ENCODE peak calls at places on chromosomes 12 and 14, in four cellular contexts. W is WTC11, F is K562, Z is HepG2. O is an unnamed sample.

GRCh38 chr12:94725375-94726168 is 75.2 kb upstream of the TMCC3 start:
- DNase-seq in F (peak; percentile 16), Z (peak; percentile 23), W (peak; percentile 21), O (peak; percentile 30)

GRCh38 chr12:94795520-94795919 is 145.2 kb upstream of the TMCC3 start:
- DNase-seq in W (no peak), Z (no peak), F (no peak), O (peak; percentile 27)

GRCh38 chr12:78120866-78121590 is 290.3 kb downstream of the NAV3 start:
- DNase-seq in F (no peak), W (no peak), Z (no peak), O (no peak)

GRCh38 chr12:49131051-49131972 is at the start of gene TUBA1B:
- DNase-seq in Z (peak; percentile 65), F (peak; percentile 96), W (peak; percentile 82), O (peak; percentile 95)

GRCh38 chr14:100904307-100905019 is 941 bp upstream of the RTL1 start:
- DNase-seq in F (no peak), Z (no peak), W (peak; percentile 75), O (peak; percentile 39)

GRCh38 chr12:89756100-89756637 is 47.5 kb upstream of the ATP2B1 start:
- DNase-seq in F (no peak), W (no peak), Z (no peak), O (no peak)

GRCh38 chr12:118960161-118960560 is 21.2 kb upstream of the SRRM4 start:
- DNase-seq in F (no peak), W (no peak), Z (no peak), O (no peak)

GRCh38 chr12:43349863-43350262 is 202.1 kb downstream of the ADAMTS20 start:
- DNase-seq in Z (no peak), F (no peak), W (no peak), O (no peak)

GRCh38 chr14:55416866-55417265 is 5.2 kb upstream of the ATG14 start:
- DNase-seq in Z (no peak), F (peak; percentile 35), W (peak; percentile 50), O (peak; percentile 30)

GRCh38 chr14:75290851-75291250 is 12.2 kb downstream of the FOS start:
- DNase-seq in Z (no peak), F (no peak), W (no peak), O (no peak)

GRCh38 chr12:119749666-119750065 is 81.7 kb downstream of the PRKAB1 start:
- DNase-seq in W (no peak), Z (no peak), F (no peak), O (no peak)

GRCh38 chr14:22478670-22479069 is 110.4 kb downstream of the DAD1 start:
- DNase-seq in Z (no peak), W (no peak), F (no peak), O (peak; percentile 38)

GRCh38 chr12:103503546-103504480 is 8.0 kb upstream of the C12orf42 start:
- DNase-seq in W (peak; percentile 72), F (peak; percentile 12), Z (peak; percentile 13), O (peak; percentile 23)

GRCh38 chr14:23398348-23398747 is 9.7 kb downstream of the MYH6 start:
- DNase-seq in Z (no peak), W (no peak), F (no peak), O (no peak)

GRCh38 chr14:74018704-74019407 is at the start of the genes BBOF1 and ENTPD5:
- DNase-seq in W (peak; percentile 68), F (peak; percentile 90), Z (peak; percentile 61), O (peak; percentile 94)

GRCh38 chr12:124767075-124767821 is 96.4 kb downstream of the SCARB1 start:
- DNase-seq in Z (peak; percentile 62), W (peak; percentile 91), F (peak; percentile 93), O (peak; percentile 92)

GRCh38 chr14:89607453-89607852 is 190.4 kb upstream of the FOXN3 start:
- DNase-seq in Z (no peak), W (no peak), F (no peak), O (no peak)

GRCh38 chr12:75600146-75600545 is 88.7 kb upstream of the KRR1 start:
- DNase-seq in W (no peak), Z (no peak), F (no peak), O (no peak)

GRCh38 chr12:24389394-24389793 is 439.9 kb upstream of the SOX5 start:
- DNase-seq in Z (no peak), F (no peak), W (no peak), O (no peak)

GRCh38 chr14:101666264-101666663 is 95.2 kb upstream of the PPP2R5C start:
- DNase-seq in W (no peak), F (no peak), Z (no peak), O (no peak)

GRCh38 chr12:42607584-42607984 is 18.0 kb upstream of the PRICKLE1 start:
- DNase-seq in W (no peak), F (no peak), Z (no peak), O (no peak)

GRCh38 chr12:89992668-89993401 is 284.2 kb upstream of the ATP2B1 start:
- DNase-seq in W (no peak), F (no peak), Z (no peak), O (no peak)

GRCh38 chr12:29552324-29552927 is 54.9 kb upstream of the OVCH1 start:
- DNase-seq in Z (peak; percentile 25), F (peak; percentile 70), W (peak; percentile 82), O (peak; percentile 69)

GRCh38 chr12:20646239-20646827 is 48.8 kb upstream of the SLCO1C1 start:
- DNase-seq in W (no peak), F (no peak), Z (peak; percentile 58), O (peak; percentile 38)

GRCh38 chr12:21526721-21527345 is 737 bp downstream of the SPX start:
- DNase-seq in W (no peak), Z (no peak), F (no peak), O (no peak)

GRCh38 chr14:55585854-55586253 is 5.8 kb downstream of the KTN1 start:
- DNase-seq in W (no peak), Z (no peak), F (no peak), O (no peak)

GRCh38 chr12:4909734-4910501 is at the start of gene KCNA1:
- DNase-seq in F (no peak), Z (no peak), W (peak; percentile 42), O (peak; percentile 38)

GRCh38 chr14:61290686-61291085 is 9.5 kb upstream of the TMEM30B start:
- DNase-seq in W (no peak), Z (no peak), F (no peak), O (no peak)

GRCh38 chr12:54125950-54126695 is 62.7 kb downstream of the SMUG1 start:
- DNase-seq in F (no peak), W (peak; percentile 40), Z (no peak), O (peak; percentile 50)
- TF ChIP-seq ELF4 in F (no peak), W (no peak), Z (no peak), O (no peak)

GRCh38 chr14:106417224-106418049 is 891.1 kb downstream of the TMEM121 start:
- DNase-seq in F (peak; percentile 68), W (peak; percentile 46), Z (peak; percentile 41), O (peak; percentile 26)

GRCh38 chr14:106419432-106419831 is 893.0 kb downstream of the TMEM121 start:
- DNase-seq in F (no peak), Z (no peak), W (no peak), O (no peak)

GRCh38 chr14:106414464-106414863 is 888.1 kb downstream of the TMEM121 start:
- DNase-seq in F (no peak), W (no peak), Z (no peak), O (no peak)
- TF ChIP-seq ELF4 in F (no peak), W (no peak), Z (no peak), O (no peak)

DNA sequence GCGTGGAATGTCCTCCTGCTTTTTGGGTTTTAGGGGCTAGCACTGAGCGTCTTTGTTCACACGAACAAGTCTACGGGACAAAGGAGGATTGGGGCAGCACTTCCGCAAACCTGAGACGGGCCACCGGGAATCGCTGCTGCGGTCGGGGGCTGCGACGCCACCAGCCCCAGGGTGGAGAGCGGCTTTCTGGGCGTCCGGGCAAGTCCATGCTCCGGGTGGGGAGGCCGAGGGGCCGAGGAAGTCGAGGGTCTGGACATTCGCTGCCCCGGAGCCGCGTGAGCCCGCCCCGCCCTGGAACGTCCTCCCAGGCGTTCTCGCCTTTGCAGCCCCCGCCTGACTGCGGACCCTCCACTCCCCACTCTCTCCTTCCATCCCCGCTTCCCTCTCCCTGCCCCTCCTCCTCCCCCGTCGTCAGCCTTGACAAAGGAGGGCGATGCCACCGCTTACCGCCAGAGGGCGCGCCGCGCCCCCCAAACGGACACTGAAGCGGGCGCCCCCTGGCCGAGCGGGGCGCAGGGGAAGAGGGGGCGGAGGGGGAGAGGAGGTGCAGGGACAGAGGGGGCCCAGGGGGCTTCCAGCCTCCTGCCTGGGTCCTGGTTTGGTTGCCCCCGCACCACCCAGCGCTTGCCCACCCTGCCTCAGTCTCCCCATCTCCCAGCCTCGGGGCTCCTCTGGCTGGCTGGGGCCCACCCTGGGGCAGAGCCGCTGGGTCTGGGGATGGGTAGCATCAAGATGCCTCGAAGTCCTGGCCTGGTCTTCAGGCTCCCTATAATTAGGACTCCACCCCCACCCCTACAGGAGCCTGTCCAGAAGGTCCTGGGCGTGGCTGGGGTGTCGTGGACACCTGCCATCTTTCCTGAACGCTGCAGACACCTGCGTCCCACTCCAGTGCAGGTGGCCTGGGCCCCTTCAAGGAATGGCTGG is 39.1 kb upstream of the INF2 start:
- DNase-seq in W (peak; percentile 87), F (peak; percentile 83), Z (peak; percentile 37), O (peak; percentile 85)
- TF ChIP-seq ELF4 in W (no peak), F (no peak), Z (no peak), O (no peak)

GRCh38 chr12:92365333-92365732 is 219.7 kb upstream of the BTG1 start:
- DNase-seq in Z (no peak), F (no peak), W (no peak), O (no peak)
- TF ChIP-seq ELF4 in Z (no peak), F (no peak), W (no peak), O (no peak)

DNA sequence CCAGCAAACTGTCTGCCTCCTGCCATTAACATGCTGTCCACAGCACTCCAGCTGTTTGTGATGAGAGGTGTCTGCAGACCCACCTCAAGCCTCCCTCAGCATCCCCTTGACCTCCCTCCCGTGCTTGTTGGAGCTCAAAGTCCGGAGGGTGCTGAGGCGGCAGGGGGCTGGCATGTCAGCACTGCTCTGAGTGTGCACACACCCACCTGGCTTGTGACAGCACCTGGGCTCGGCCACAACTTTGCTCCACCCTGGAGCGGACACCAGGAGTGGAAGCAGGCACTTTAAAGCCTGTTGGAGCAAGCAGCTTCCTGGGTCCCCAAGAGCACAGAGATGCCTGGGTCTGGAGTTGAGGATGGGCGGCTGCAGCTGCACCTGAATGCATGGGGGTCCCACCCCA is 20.9 kb downstream of the SERPINA3 start:
- DNase-seq in F (no peak), W (no peak), Z (no peak), O (no peak)
- TF ChIP-seq ELF4 in F (no peak), W (no peak), Z (no peak), O (no peak)

GRCh38 chr12:59318940-59319339 is 276.9 kb upstream of the SLC16A7 start:
- DNase-seq in W (no peak), Z (no peak), F (no peak), O (no peak)
- TF ChIP-seq ELF4 in W (no peak), Z (no peak), F (no peak), O (no peak)

GRCh38 chr12:11756022-11756421 is 106.5 kb downstream of the ETV6 start:
- DNase-seq in W (no peak), F (no peak), Z (no peak), O (no peak)

GRCh38 chr12:11755311-11755930 is 105.9 kb downstream of the ETV6 start:
- DNase-seq in F (no peak), W (no peak), Z (no peak), O (no peak)

GRCh38 chr12:11757531-11757930 is 108.1 kb downstream of the ETV6 start:
- DNase-seq in F (no peak), Z (no peak), W (no peak), O (no peak)

GRCh38 chr12:11757095-11757494 is 107.6 kb downstream of the ETV6 start:
- DNase-seq in Z (no peak), F (no peak), W (no peak), O (no peak)

GRCh38 chr12:11756523-11756922 is 107.0 kb downstream of the ETV6 start:
- DNase-seq in W (no peak), F (no peak), Z (no peak), O (no peak)
- TF ChIP-seq ELF4 in W (no peak), F (no peak), Z (no peak), O (no peak)

GRCh38 chr12:115749071-115749470 is 528.4 kb downstream of the MED13L start:
- DNase-seq in F (no peak), W (no peak), Z (no peak), O (no peak)
- TF ChIP-seq ELF4 in F (no peak), W (no peak), Z (no peak), O (no peak)

O was measured in HEK293T.